ENCODE peak calls at places on chromosomes 5 and 9, in six cellular contexts. J is mucosa of gallbladder; D is neural progenitor cell; C is upper lobe of left lung; S is stimulated activated CD8-positive, alpha-beta memory T cell treated with anti-CD3 and anti-CD28 coated beads, Interleukin-2, amount 100 ng/mL, for 48 hours; M is SW 1271. Z is an unnamed sample.
A peak's percentile ranks its signal among the peaks of the same experiment; 100 is the strongest.

GRCh38 chr5:75348241-75348640 is 11.2 kb downstream of the HMGCR start:
- DNase-seq in J (no peak), D (no peak), C (no peak), S (no peak), M (no peak), Z (no peak)

GRCh38 chr5:115785395-115786009 is 31.0 kb downstream of the CDO1 start:
- DNase-seq in J (no peak), D (peak; percentile 77), C (no peak), S (no peak), M (no peak), Z (no peak)

GRCh38 chr9:79489241-79490000 is 82.3 kb upstream of the TLE4 start:
- DNase-seq in J (peak; percentile 41), D (peak; percentile 4), C (peak; percentile 21), S (no peak), M (no peak), Z (peak; percentile 8)

GRCh38 chr5:135441919-135442318 is 5.2 kb downstream of the DCANP1 start:
- DNase-seq in J (peak; percentile 7), D (no peak), C (no peak), S (no peak), M (no peak), Z (no peak)

GRCh38 chr9:97557606-97558095 is 56.2 kb downstream of the TMOD1 start:
- DNase-seq in J (peak; percentile 54), D (no peak), C (peak; percentile 28), S (no peak), M (no peak), Z (no peak)

GRCh38 chr5:151079838-151080619 is 805 bp downstream of the TNIP1 start:
- DNase-seq in J (no peak), D (no peak), C (no peak), S (no peak), M (no peak), Z (no peak)

GRCh38 chr5:107524111-107524510 is 146.6 kb downstream of the EFNA5 start:
- DNase-seq in J (no peak), D (no peak), C (no peak), S (no peak), M (no peak), Z (no peak)

GRCh38 chr5:95660060-95660459 is 13.5 kb downstream of the RFESD start:
- DNase-seq in J (no peak), D (peak; percentile 29), C (no peak), S (no peak), M (no peak), Z (no peak)

GRCh38 chr9:11931109-11931508 is 762.1 kb upstream of the TYRP1 start:
- DNase-seq in J (no peak), D (no peak), C (no peak), S (no peak), M (no peak), Z (no peak)

GRCh38 chr5:131082034-131082550 is 83.0 kb downstream of the HINT1 start:
- DNase-seq in J (no peak), D (no peak), C (no peak), S (no peak), M (no peak), Z (no peak)

GRCh38 chr9:87713278-87713989 is 12.5 kb upstream of the CTSL start:
- DNase-seq in J (peak; percentile 84), D (no peak), C (peak; percentile 88), S (peak; percentile 15), M (peak; percentile 96), Z (no peak)

GRCh38 chr9:135230386-135230765 is 142.9 kb downstream of the OLFM1 start:
- DNase-seq in J (no peak), D (no peak), C (no peak), S (no peak), M (no peak), Z (no peak)

GRCh38 chr5:32753051-32753450 is 41.9 kb downstream of the NPR3 start:
- DNase-seq in J (no peak), D (no peak), C (no peak), S (no peak), M (no peak), Z (no peak)

GRCh38 chr5:40191041-40191550 is 488.6 kb upstream of the PTGER4 start:
- DNase-seq in J (no peak), D (no peak), C (no peak), S (no peak), M (no peak), Z (no peak)

GRCh38 chr9:30967484-30967883 is 1417.0 kb upstream of the ACO1 start:
- DNase-seq in J (no peak), D (no peak), C (no peak), S (no peak), M (peak; percentile 16), Z (peak; percentile 0)

GRCh38 chr5:68214472-68215207 is 916 bp upstream of the PIK3R1 start:
- DNase-seq in J (no peak), D (peak; percentile 69), C (no peak), S (no peak), M (no peak), Z (no peak)

GRCh38 chr5:6781711-6782110 is 68.5 kb downstream of the TENT4A start:
- DNase-seq in J (no peak), D (no peak), C (no peak), S (no peak), M (no peak), Z (no peak)

GRCh38 chr9:13143281-13143680 is 136.2 kb downstream of the MPDZ start:
- DNase-seq in J (no peak), D (peak; percentile 60), C (no peak), S (no peak), M (no peak), Z (no peak)

GRCh38 chr5:43298459-43298858 is 14.8 kb downstream of the HMGCS1 start:
- DNase-seq in J (no peak), D (no peak), C (no peak), S (no peak), M (no peak), Z (no peak)

GRCh38 chr9:93118863-93119702 is 15.0 kb downstream of the NINJ1 start:
- DNase-seq in J (no peak), D (no peak), C (peak; percentile 21), S (no peak), M (no peak), Z (no peak)

GRCh38 chr5:539469-540214 is 15.4 kb upstream of the SLC9A3 start:
- DNase-seq in J (peak; percentile 87), D (no peak), C (no peak), S (no peak), M (no peak), Z (no peak)

GRCh38 chr5:55994998-55995914 is 493 bp upstream of the IL6ST start:
- DNase-seq in J (peak; percentile 97), D (peak; percentile 99), C (peak; percentile 96), S (peak; percentile 95), M (peak; percentile 99), Z (peak; percentile 95)

GRCh38 chr5:112647428-112647827 is 90.3 kb upstream of the APC start:
- DNase-seq in J (no peak), D (no peak), C (no peak), S (no peak), M (no peak), Z (no peak)

Z was measured in NCI-H345.